ENCODE peak calls at places on chromosomes 13 and 19, in five cellular contexts. A is omental fat pad, Y is choroid plexus epithelial cell, J is activated B cell treated with CpG ODN at 0.5 μM for 24 hours, I is OCI-LY7. S is an unnamed sample.
A peak's percentile ranks its signal among the peaks of the same experiment; 100 is the strongest.

GRCh38 chr19:10789876-10790275 is 46.1 kb downstream of the TMED1 start:
- DNase-seq in A (no peak), J (no peak), Y (no peak), I (no peak), S (no peak)

GRCh38 chr13:25943666-25944065 is 108.2 kb downstream of the SHISA2 start:
- DNase-seq in A (no peak), J (no peak), I (no peak), Y (peak; percentile 89), S (no peak)

GRCh38 chr13:89066868-89067466 is 1395.8 kb downstream of the SLITRK5 start:
- DNase-seq in A (no peak), J (no peak), I (peak; percentile 72), Y (peak; percentile 69), S (peak; percentile 3)

GRCh38 chr19:42965204-42965603 is 28.2 kb upstream of the PSG7 start:
- DNase-seq in Y (peak; percentile 15), J (no peak), I (no peak), A (no peak), S (no peak)

GRCh38 chr13:76812206-76812882 is 73.9 kb downstream of the KCTD12 start:
- DNase-seq in I (no peak), Y (no peak), J (no peak), A (no peak), S (no peak)

GRCh38 chr19:3096902-3097326 is 2.8 kb downstream of the GNA11 start:
- DNase-seq in Y (no peak), J (no peak), A (no peak), I (no peak), S (no peak)

GRCh38 chr13:61954092-61954491 is 538.4 kb upstream of the PCDH20 start:
- DNase-seq in A (no peak), I (peak; percentile 4), J (no peak), Y (peak; percentile 40), S (no peak)

GRCh38 chr19:42284066-42284501 is 15.0 kb downstream of the CIC start:
- DNase-seq in I (peak; percentile 86), A (no peak), J (peak; percentile 85), Y (peak; percentile 78), S (peak; percentile 93)

GRCh38 chr19:10372698-10373097 is 7.7 kb downstream of the TYK2 start:
- DNase-seq in I (no peak), J (no peak), Y (no peak), A (no peak), S (no peak)

GRCh38 chr13:107271226-107271625 is 703.3 kb upstream of the ARGLU1 start:
- DNase-seq in Y (peak; percentile 88), I (no peak), A (no peak), J (no peak), S (no peak)

GRCh38 chr19:50384685-50385535 is 763 bp downstream of the POLD1 start:
- DNase-seq in Y (peak; percentile 52), A (no peak), I (no peak), J (no peak), S (no peak)

GRCh38 chr19:41265376-41266153 is 1.4 kb downstream of the HNRNPUL1 start:
- DNase-seq in Y (peak; percentile 41), A (no peak), J (no peak), I (peak; percentile 17), S (peak; percentile 24)

GRCh38 chr19:35350591-35350990 is 2.9 kb downstream of the FFAR1 start:
- DNase-seq in Y (no peak), I (peak; percentile 66), A (no peak), J (no peak), S (peak; percentile 20)

GRCh38 chr19:29645911-29646310 is 19.4 kb upstream of the PLEKHF1 start:
- DNase-seq in Y (peak; percentile 55), J (no peak), A (no peak), I (no peak), S (no peak)

GRCh38 chr19:54462713-54463530 is 656 bp downstream of the LENG9 start:
- DNase-seq in J (peak; percentile 68), A (no peak), I (peak; percentile 62), Y (peak; percentile 70), S (peak; percentile 47)

GRCh38 chr19:7779631-7780486 is 16.8 kb downstream of the CLEC4M start:
- DNase-seq in J (no peak), Y (no peak), I (no peak), A (no peak), S (no peak)

GRCh38 chr13:34430294-34430693 is 511.8 kb upstream of the NBEA start:
- DNase-seq in J (no peak), A (no peak), I (no peak), Y (peak; percentile 19), S (no peak)

GRCh38 chr19:2607712-2608601 is 94.5 kb downstream of the GNG7 start:
- DNase-seq in A (no peak), Y (no peak), J (peak; percentile 66), I (no peak), S (peak; percentile 71)

GRCh38 chr19:49613374-49613773 is 22.4 kb downstream of the PRR12 start:
- DNase-seq in J (no peak), I (no peak), A (no peak), Y (no peak), S (no peak)

GRCh38 chr13:72145383-72145782 is 278.4 kb upstream of the DACH1 start:
- DNase-seq in J (no peak), I (no peak), A (no peak), Y (peak; percentile 56), S (no peak)

GRCh38 chr19:47179643-47180310 is 49.1 kb downstream of the SAE1 start:
- DNase-seq in J (no peak), I (no peak), Y (no peak), A (no peak), S (no peak)

GRCh38 chr13:113551081-113552000 is 33.2 kb upstream of the TFDP1 start:
- DNase-seq in J (no peak), I (no peak), A (no peak), Y (no peak), S (no peak)

GRCh38 chr19:38443458-38444001 is 10.0 kb downstream of the RYR1 start:
- DNase-seq in J (no peak), Y (no peak), I (no peak), A (no peak), S (no peak)

GRCh38 chr13:93951153-93951552 is 528.3 kb downstream of the DCT start:
- DNase-seq in I (no peak), A (no peak), J (no peak), Y (peak; percentile 60), S (no peak)

GRCh38 chr19:4456843-4457653 is 546 bp downstream of the UBXN6 start:
- DNase-seq in A (no peak), I (peak; percentile 69), Y (peak; percentile 78), J (no peak), S (peak; percentile 82)

DNA sequence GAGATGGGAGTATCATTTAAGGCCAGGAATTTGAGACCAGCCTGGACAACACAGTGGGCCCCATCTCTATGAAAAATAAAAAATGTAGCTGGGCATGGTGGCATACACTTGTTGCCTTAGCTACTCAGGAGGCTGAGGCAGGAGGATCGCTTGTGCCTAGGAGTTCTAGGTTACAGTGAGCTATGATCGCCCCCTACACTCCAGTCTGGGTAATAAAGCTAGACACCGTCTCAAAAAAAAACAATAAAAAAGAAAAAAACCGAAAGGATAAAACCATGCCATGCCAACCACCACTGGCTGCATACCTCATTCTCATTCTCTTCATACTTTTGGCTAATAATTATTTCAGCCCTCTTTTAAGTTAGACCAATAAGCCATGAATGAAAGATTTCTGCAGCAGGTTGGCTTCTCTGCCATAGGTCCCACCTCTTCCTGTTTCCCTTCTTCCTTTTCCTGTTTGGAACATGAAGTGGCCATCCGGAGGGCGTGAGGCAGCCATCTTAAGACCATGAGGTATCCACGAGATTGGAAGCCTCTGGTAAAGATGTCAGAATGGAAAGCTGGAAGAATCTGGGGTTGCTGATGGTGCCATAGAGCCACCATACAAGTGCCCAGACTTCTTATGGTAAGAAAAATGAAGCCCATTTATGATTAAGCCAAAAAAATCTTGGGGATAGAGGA is 171.3 kb downstream of the CACNA1A start:
- DNase-seq in A (no peak), J (no peak), Y (no peak), I (peak; percentile 1), S (no peak)
- TF ChIP-seq CTCF in A (no peak), J (no peak), Y (no peak), I (peak; percentile 57), S (no peak)

DNA sequence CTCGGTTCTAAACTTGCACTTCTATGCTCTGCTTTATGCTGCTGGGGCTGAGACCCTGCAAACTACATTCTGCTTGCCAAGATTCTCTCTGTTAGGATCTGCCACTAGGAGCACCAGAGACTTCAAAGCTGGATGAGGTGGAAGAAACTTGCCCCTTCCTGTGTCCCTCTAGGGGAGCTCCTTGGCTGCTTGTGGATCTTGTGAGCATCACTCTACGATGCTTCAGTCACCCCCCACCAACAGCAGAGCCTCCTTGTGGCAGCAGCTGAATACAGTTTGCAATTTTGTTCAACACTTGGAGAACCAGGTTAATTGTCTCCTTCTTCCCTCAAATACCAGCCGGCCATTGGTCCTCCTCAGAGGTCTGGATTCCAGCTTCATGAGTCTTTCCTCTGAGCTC is 310.6 kb downstream of the FGF14 start:
- DNase-seq in A (no peak), Y (peak; percentile 56), J (no peak), I (no peak), S (no peak)
- TF ChIP-seq CTCF in A (no peak), Y (peak; percentile 63), J (no peak), I (no peak), S (no peak)

DNA sequence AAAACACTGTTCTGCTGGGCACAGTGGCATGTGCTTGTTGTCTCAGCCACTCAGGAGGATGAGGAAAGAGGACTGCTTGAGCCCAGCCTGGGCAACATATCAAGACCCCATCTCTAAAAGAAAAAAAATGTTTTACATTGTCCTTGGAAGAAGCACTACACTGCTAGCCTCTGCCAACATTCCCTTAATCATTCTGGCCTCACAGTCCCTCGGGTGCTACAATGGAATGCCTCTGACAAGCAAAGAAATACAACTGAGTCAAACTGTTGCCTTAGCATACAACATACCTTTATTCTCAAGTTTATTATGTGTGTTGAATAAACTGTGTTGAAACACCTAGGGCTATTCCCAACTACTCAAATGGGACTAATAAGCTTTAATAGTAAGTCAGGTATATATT is 56.1 kb downstream of the PSPC1 start:
- DNase-seq in J (no peak), A (no peak), I (no peak), Y (peak; percentile 33), S (no peak)
- TF ChIP-seq CTCF in J (no peak), A (no peak), I (no peak), Y (no peak), S (no peak)

DNA sequence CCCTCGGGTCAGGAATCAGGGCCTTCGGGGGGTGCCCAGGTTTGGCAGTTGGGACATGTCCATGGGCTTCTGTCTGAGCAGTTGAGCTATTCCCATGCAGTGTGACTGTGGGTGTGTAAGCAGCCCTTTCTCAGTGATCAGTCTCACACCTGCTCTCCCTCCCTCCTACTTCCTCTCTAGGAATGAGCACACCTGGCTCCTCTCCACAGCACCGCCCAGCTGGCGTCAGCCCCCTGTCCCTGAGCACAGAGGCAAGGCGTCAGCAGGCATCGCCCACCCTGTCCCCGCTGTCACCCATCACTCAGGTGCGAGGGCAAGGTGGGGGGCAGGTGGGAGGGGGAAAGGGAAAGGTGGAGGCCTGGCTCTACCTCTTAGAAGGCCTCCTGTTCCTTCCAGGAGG is 25.9 kb downstream of the COMP start:
- DNase-seq in J (no peak), Y (no peak), I (peak; percentile 34), A (no peak), S (no peak)
- TF ChIP-seq CTCF in J (no peak), Y (no peak), I (no peak), A (no peak), S (no peak)